ENCODE peak calls at places on chromosomes 7 and 10, in six cellular contexts. H is HepG2, I is K562, C is GM12878, Q is A549, R is upper lobe of left lung. N is an unnamed sample.
A peak's percentile ranks its signal among the peaks of the same experiment; 100 is the strongest.

GRCh38 chr10:110512461-110513187 is 14.9 kb downstream of the DUSP5 start:
- ATAC-seq in H (peak; percentile 29), I (peak; percentile 70), C (peak; percentile 21), Q (peak; percentile 57), R (no peak), N (no peak)

GRCh38 chr7:154574235-154574634 is 428.7 kb downstream of the PAXIP1 start:
- ATAC-seq in H (no peak), I (no peak), C (no peak), Q (no peak), R (peak; percentile 23), N (no peak)

GRCh38 chr10:33273295-33274002 is 61.0 kb downstream of the NRP1 start:
- ATAC-seq in H (peak; percentile 63), I (no peak), C (no peak), Q (peak; percentile 92), R (peak; percentile 96), N (peak; percentile 93)

GRCh38 chr7:91046322-91047088 is 217.7 kb upstream of the FZD1 start:
- ATAC-seq in H (no peak), I (no peak), C (no peak), Q (no peak), R (no peak), N (no peak)

GRCh38 chr10:110175406-110175805 is 32.0 kb upstream of the MXI1 start:
- ATAC-seq in H (no peak), I (no peak), C (no peak), Q (no peak), R (no peak), N (no peak)

GRCh38 chr10:4812952-4813351 is 13.1 kb upstream of the AKR1E2 start:
- ATAC-seq in H (peak; percentile 44), I (peak; percentile 73), C (no peak), Q (peak; percentile 95), R (no peak), N (no peak)

GRCh38 chr7:105213619-105214018 is 175.1 kb downstream of the SRPK2 start:
- ATAC-seq in H (no peak), I (no peak), C (no peak), Q (no peak), R (peak; percentile 53), N (no peak)

GRCh38 chr10:78829570-78829969 is 239.2 kb upstream of the ZMIZ1 start:
- ATAC-seq in H (no peak), I (no peak), C (no peak), Q (no peak), R (no peak), N (no peak)

GRCh38 chr7:74173491-74173865 is 678 bp upstream of the EIF4H start:
- ATAC-seq in H (peak; percentile 39), I (no peak), C (peak; percentile 16), Q (no peak), R (no peak), N (no peak)

GRCh38 chr10:26869528-26869927 is 8.8 kb upstream of the ABI1 start:
- ATAC-seq in H (peak; percentile 33), I (peak; percentile 30), C (no peak), Q (no peak), R (peak; percentile 49), N (no peak)

GRCh38 chr10:73908853-73909611 is 1.9 kb upstream of the PLAU start:
- ATAC-seq in H (no peak), I (peak; percentile 66), C (peak; percentile 70), Q (peak; percentile 51), R (peak; percentile 24), N (no peak)

GRCh38 chr7:44307301-44307900 is 18.0 kb downstream of the CAMK2B start:
- ATAC-seq in H (peak; percentile 52), I (peak; percentile 10), C (peak; percentile 63), Q (peak; percentile 84), R (no peak), N (no peak)

GRCh38 chr7:114530074-114530611 is 115.5 kb downstream of the FOXP2 start:
- ATAC-seq in H (no peak), I (no peak), C (no peak), Q (no peak), R (no peak), N (no peak)

GRCh38 chr7:37947840-37948198 is 27.4 kb downstream of the EPDR1 start:
- ATAC-seq in H (no peak), I (no peak), C (no peak), Q (no peak), R (no peak), N (no peak)

GRCh38 chr7:142753366-142753765 is 4.1 kb downstream of the PRSS1 start:
- ATAC-seq in H (no peak), I (no peak), C (no peak), Q (no peak), R (no peak), N (no peak)

GRCh38 chr10:17607060-17607459 is 10.1 kb downstream of the HACD1 start:
- ATAC-seq in H (no peak), I (peak; percentile 77), C (peak; percentile 46), Q (no peak), R (peak; percentile 47), N (no peak)

GRCh38 chr7:144057954-144058353 is 9.2 kb downstream of the OR2A5 start:
- ATAC-seq in H (peak; percentile 65), I (peak; percentile 77), C (no peak), Q (peak; percentile 73), R (no peak), N (no peak)

GRCh38 chr10:119221201-119221600 is 13.8 kb downstream of the GRK5 start:
- ATAC-seq in H (no peak), I (no peak), C (no peak), Q (no peak), R (no peak), N (peak; percentile 65)

GRCh38 chr7:63876707-63877322 is 121.8 kb upstream of the ZNF722 start:
- ATAC-seq in H (no peak), I (no peak), C (no peak), Q (no peak), R (no peak), N (no peak)
- H3K9me3 ChIP-seq in H (peaks cover 89% of the 10 kb centered on the region), I (no peaks in the 10 kb centered on the region), C (no peaks in the 10 kb centered on the region), Q (peaks cover 41% of the 10 kb centered on the region), R (peaks cover 82% of the 10 kb centered on the region), N (peaks cover 2% of the 10 kb centered on the region)

DNA sequence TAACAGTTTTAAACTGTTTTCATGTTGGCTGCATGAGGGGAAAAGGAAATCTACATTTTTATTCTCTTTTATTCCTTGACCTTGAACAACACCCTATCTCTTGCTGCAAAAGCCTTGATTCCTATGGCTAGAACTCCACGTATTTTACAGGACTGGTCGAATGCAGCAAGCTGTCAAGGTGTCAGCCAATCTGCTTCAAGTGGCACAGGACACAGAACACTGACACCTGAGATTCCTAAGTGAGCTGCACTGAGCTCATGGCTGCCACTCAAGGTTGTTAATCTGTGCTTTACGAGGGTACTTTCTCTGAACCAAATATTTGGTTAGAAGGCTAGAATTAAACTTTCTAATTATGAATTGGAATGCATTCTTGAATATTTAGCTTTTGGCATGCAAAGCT is 349.7 kb upstream of the COBL start:
- ATAC-seq in H (no peak), I (no peak), C (no peak), Q (no peak), R (no peak), N (no peak)
- TF ChIP-seq EP300 in H (no peak), I (no peak), C (no peak), Q (no peak), R (no peak), N (no peak)

GRCh38 chr10:124744047-124744687 is at the start of gene FAM53B:
- ATAC-seq in H (peak; percentile 49), I (peak; percentile 80), C (peak; percentile 49), Q (peak; percentile 79), R (peak; percentile 73), N (peak; percentile 84)
- TF ChIP-seq POLR2A in H (peak; percentile 16), I (no peak), C (peak; percentile 69), Q (no peak), R (no peak), N (no peak)

GRCh38 chr7:87330316-87330715 is 15.1 kb upstream of the CROT start:
- ATAC-seq in H (peak; percentile 22), I (peak; percentile 34), C (no peak), Q (no peak), R (no peak), N (no peak)

GRCh38 chr7:87330942-87331341 is 14.5 kb upstream of the CROT start:
- ATAC-seq in H (no peak), I (peak; percentile 85), C (peak; percentile 24), Q (no peak), R (no peak), N (no peak)

GRCh38 chr7:87331687-87332256 is 13.7 kb upstream of the CROT start:
- ATAC-seq in H (peak; percentile 46), I (no peak), C (no peak), Q (no peak), R (no peak), N (no peak)

GRCh38 chr7:87328281-87328680 is 17.2 kb upstream of the CROT start:
- ATAC-seq in H (no peak), I (peak; percentile 66), C (no peak), Q (no peak), R (no peak), N (no peak)

GRCh38 chr7:87325576-87326370 is 19.7 kb upstream of the CROT start:
- ATAC-seq in H (no peak), I (no peak), C (no peak), Q (no peak), R (no peak), N (no peak)
- H3K9me3 ChIP-seq in H (peaks cover 48% of the 10 kb centered on the region), I (peaks cover 27% of the 10 kb centered on the region), C (peaks cover 30% of the 10 kb centered on the region), Q (peaks cover 12% of the 10 kb centered on the region), R (peaks cover 50% of the 10 kb centered on the region), N (peaks cover 7% of the 10 kb centered on the region)

GRCh38 chr7:22270371-22270770 is 86.6 kb downstream of the RAPGEF5 start:
- ATAC-seq in H (peak; percentile 30), I (no peak), C (no peak), Q (no peak), R (no peak), N (no peak)

GRCh38 chr7:22271311-22271710 is 85.6 kb downstream of the RAPGEF5 start:
- ATAC-seq in H (no peak), I (no peak), C (no peak), Q (no peak), R (no peak), N (no peak)

GRCh38 chr7:22269057-22269456 is 87.9 kb downstream of the RAPGEF5 start:
- ATAC-seq in H (no peak), I (no peak), C (no peak), Q (no peak), R (no peak), N (no peak)

GRCh38 chr7:22269963-22270362 is 87.0 kb downstream of the RAPGEF5 start:
- ATAC-seq in H (peak; percentile 39), I (no peak), C (no peak), Q (no peak), R (no peak), N (no peak)

GRCh38 chr7:22267989-22268615 is 88.9 kb downstream of the RAPGEF5 start:
- ATAC-seq in H (no peak), I (no peak), C (no peak), Q (no peak), R (no peak), N (no peak)
- TF ChIP-seq EP300 in H (no peak), I (no peak), C (no peak), Q (no peak), R (no peak), N (no peak)

GRCh38 chr7:95608344-95609173 is 12.2 kb upstream of the PDK4 start:
- ATAC-seq in H (peak; percentile 100), I (peak; percentile 98), C (peak; percentile 94), Q (peak; percentile 96), R (peak; percentile 99), N (peak; percentile 97)
- TF ChIP-seq POLR2A in H (no peak), I (no peak), C (no peak), Q (no peak), R (no peak), N (no peak)

GRCh38 chr7:16850772-16851466 is 30.9 kb downstream of the AGR3 start:
- ATAC-seq in H (no peak), I (no peak), C (no peak), Q (no peak), R (peak; percentile 25), N (no peak)
- H3K9me3 ChIP-seq in H (no peaks in the 10 kb centered on the region), I (no peaks in the 10 kb centered on the region), C (no peaks in the 10 kb centered on the region), Q (no peaks in the 10 kb centered on the region), R (no peaks in the 10 kb centered on the region), N (no peaks in the 10 kb centered on the region)

GRCh38 chr10:34528320-34528719 is 286.8 kb downstream of the PARD3 start:
- ATAC-seq in H (peak; percentile 49), I (no peak), C (peak; percentile 67), Q (peak; percentile 69), R (peak; percentile 86), N (no peak)
- TF ChIP-seq EP300 in H (no peak), I (no peak), C (no peak), Q (peak; percentile 27), R (no peak), N (no peak)